ENCODE peak calls at places on chromosomes 13 and 19, in six cellular contexts. D is fibroblast of lung; P is colonic mucosa; H is heart left ventricle; G is CD8-positive, alpha-beta T cell; O is aorta. J is an unnamed sample.
A peak's percentile ranks its signal among the peaks of the same experiment; 100 is the strongest.

GRCh38 chr19:14138576-14139265 is 2.3 kb upstream of the ASF1B start:
- DNase-seq in H (no peak), D (peak; percentile 61), P (no peak), O (no peak), G (no peak), J (no peak)

GRCh38 chr19:21202865-21203494 is 61.1 kb downstream of the ZNF431 start:
- DNase-seq in H (no peak), O (no peak), P (no peak), G (no peak), D (peak; percentile 5), J (no peak)

GRCh38 chr13:98978280-98978679 is 416 bp upstream of the DOCK9 start:
- DNase-seq in H (no peak), O (no peak), D (peak; percentile 97), P (no peak), G (no peak), J (no peak)

GRCh38 chr13:33286143-33286542 is 588 bp upstream of the STARD13 start:
- DNase-seq in D (no peak), H (no peak), P (peak; percentile 45), O (no peak), G (no peak), J (no peak)

GRCh38 chr13:62626771-62627170 is 1211.1 kb upstream of the PCDH20 start:
- DNase-seq in P (no peak), H (no peak), D (no peak), G (no peak), O (no peak), J (no peak)

GRCh38 chr13:75544681-75545333 is 4.8 kb upstream of the UCHL3 start:
- DNase-seq in H (no peak), G (no peak), D (peak; percentile 85), O (no peak), P (no peak), J (no peak)

GRCh38 chr13:99477493-99477892 is 23.8 kb upstream of the TM9SF2 start:
- DNase-seq in G (no peak), P (no peak), O (no peak), H (no peak), D (no peak), J (no peak)

GRCh38 chr13:40101708-40102359 is 446.4 kb downstream of the COG6 start:
- DNase-seq in G (no peak), O (no peak), D (no peak), P (no peak), H (no peak), J (no peak)

GRCh38 chr13:35475960-35476943 is at the start of gene MAB21L1:
- DNase-seq in O (no peak), P (peak; percentile 25), H (peak; percentile 46), G (no peak), D (peak; percentile 63), J (peak; percentile 71)

GRCh38 chr19:5131866-5132561 is 163.1 kb downstream of the KDM4B start:
- DNase-seq in P (no peak), D (peak; percentile 19), O (no peak), H (no peak), G (peak; percentile 70), J (no peak)

GRCh38 chr13:50319603-50320296 is 304.5 kb downstream of the KCNRG start:
- DNase-seq in H (no peak), P (peak; percentile 38), D (peak; percentile 83), O (no peak), G (no peak), J (no peak)

DNA sequence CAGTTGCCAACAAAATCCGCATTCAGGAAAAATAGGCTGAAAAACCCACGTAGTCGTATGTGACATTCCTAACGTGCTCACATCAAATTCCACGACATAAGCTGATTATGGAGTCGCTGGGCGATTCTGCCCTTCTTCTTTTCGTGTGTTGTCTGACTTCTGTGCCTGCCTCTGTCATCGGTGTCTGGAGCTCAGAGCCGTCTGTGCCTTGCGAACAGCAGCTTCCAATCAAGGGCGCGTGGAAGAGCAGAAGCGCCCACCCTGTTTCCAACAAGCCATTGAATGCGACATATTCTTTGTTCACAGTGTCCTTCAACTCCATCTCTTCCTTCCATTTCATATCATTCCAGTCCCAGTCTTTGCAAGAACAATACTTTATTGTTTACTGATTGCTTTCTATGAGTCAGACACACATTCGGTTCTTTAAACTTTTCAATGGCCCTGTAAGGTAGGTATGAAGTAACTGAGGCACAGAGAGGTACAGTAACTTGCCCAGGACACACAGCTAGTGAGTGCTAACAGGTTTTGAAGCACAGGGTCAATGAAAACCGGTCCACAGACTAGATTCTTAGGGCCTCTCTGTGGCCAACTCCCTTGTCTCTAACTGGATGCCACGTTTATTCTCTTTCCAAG is 8.1 kb upstream of the ZNF507 start:
- DNase-seq in P (no peak), G (no peak), D (no peak), O (no peak), H (no peak), J (no peak)
- H3K27ac ChIP-seq in P (no peak overlapping the region), G (no peak overlapping the region), D (no peak overlapping the region), O (no peak overlapping the region), H (no peak overlapping the region), J (peak overlapping the region; percentile 14)

GRCh38 chr19:657611-658010 is 5.4 kb downstream of the RNF126 start:
- DNase-seq in P (no peak), O (no peak), H (peak; percentile 63), G (no peak), D (no peak), J (no peak)
- H3K36me3 ChIP-seq in P (peaks cover 10% of the 10 kb centered on the region), O (no peaks in the 10 kb centered on the region), H (peaks cover 7% of the 10 kb centered on the region), G (peaks cover 21% of the 10 kb centered on the region), D (peaks cover 13% of the 10 kb centered on the region), J (peaks cover 16% of the 10 kb centered on the region)

DNA sequence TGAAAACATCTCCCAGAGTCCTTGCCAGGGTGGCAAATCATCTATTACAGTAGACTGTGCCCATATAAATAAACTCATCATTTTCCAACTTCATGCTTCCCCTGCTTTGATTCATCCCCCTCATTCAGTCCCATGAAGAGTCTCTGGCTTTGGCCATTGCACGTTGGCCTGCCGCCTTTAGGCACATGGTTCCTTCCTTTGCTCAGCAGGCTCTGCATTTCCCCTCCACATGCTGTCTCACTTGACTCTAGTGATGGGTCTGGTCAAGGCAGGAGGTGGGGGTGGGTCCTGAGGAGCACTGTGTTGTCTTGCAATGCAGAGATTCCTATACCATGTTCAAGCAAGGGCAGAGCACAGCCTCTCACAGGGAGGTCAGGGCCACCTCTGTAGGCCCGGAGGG is 48.8 kb upstream of the ARGLU1 start:
- DNase-seq in D (no peak), G (no peak), O (no peak), P (peak; percentile 13), H (no peak), J (no peak)
- H3K27ac ChIP-seq in D (no peak overlapping the region), G (no peak overlapping the region), O (no peak overlapping the region), P (no peak overlapping the region), H (no peak overlapping the region), J (no peak overlapping the region)

GRCh38 chr19:2791440-2791839 is 6.1 kb downstream of the THOP1 start:
- DNase-seq in G (no peak), P (no peak), D (no peak), O (no peak), H (no peak), J (no peak)

GRCh38 chr19:2793126-2793525 is 7.8 kb downstream of the THOP1 start:
- DNase-seq in D (no peak), G (no peak), P (no peak), H (no peak), O (no peak), J (no peak)

GRCh38 chr19:2791876-2792275 is 6.6 kb downstream of the THOP1 start:
- DNase-seq in O (no peak), P (no peak), D (no peak), G (no peak), H (no peak), J (no peak)

GRCh38 chr19:2790194-2790556 is 4.9 kb downstream of the THOP1 start:
- DNase-seq in H (no peak), G (no peak), D (no peak), P (no peak), O (no peak), J (no peak)

DNA sequence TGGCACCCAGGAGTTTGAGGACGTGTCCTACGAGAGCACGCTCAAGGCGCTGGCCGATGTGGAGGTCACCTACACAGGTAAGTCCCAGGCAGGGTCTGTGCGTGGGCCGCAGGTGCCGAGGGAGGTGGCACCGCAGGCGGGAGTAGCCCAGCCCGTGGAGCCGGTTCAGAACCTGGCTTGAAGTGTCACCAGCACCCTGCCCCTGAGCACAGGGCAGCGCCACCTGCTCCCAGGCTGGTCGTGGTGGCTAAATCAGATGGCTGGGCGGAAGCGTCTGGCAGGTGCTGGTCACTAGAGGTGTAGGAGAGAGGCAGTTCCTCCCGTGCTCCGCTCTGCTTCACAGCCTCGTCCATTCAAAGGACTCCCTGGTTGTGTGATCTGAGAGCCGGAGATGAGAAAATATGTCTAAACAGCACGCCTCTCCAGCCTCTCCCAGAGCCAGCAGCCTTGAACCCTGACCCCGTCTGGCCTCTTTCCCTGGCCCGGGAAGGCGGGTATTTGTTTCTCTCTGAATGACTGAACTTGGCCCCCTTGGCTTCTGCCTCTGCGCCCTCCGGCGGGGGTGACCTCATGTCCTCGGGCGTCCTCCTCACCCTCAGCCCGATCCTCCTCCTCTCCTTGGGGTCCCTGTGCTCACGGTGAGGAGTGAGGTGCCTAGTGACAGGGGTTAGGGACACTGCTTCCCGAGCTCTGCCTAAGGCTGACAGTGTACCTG is 5.4 kb downstream of the THOP1 start:
- DNase-seq in D (no peak), G (no peak), P (no peak), H (no peak), O (no peak), J (no peak)
- H3K36me3 ChIP-seq in D (peaks cover 13% of the 10 kb centered on the region), G (no peaks in the 10 kb centered on the region), P (no peaks in the 10 kb centered on the region), H (peaks cover 24% of the 10 kb centered on the region), O (no peaks in the 10 kb centered on the region), J (peaks cover 34% of the 10 kb centered on the region)

GRCh38 chr19:11096210-11096841 is 7.1 kb downstream of the LDLR start:
- DNase-seq in G (peak; percentile 62), O (peak; percentile 74), P (no peak), H (peak; percentile 77), D (peak; percentile 77), J (peak; percentile 91)
- H3K27ac ChIP-seq in G (no peak overlapping the region), O (peak overlapping the region; percentile 39), P (peak overlapping the region; percentile 93), H (peak overlapping the region; percentile 94), D (peak overlapping the region; percentile 57), J (peak overlapping the region; percentile 97)

DNA sequence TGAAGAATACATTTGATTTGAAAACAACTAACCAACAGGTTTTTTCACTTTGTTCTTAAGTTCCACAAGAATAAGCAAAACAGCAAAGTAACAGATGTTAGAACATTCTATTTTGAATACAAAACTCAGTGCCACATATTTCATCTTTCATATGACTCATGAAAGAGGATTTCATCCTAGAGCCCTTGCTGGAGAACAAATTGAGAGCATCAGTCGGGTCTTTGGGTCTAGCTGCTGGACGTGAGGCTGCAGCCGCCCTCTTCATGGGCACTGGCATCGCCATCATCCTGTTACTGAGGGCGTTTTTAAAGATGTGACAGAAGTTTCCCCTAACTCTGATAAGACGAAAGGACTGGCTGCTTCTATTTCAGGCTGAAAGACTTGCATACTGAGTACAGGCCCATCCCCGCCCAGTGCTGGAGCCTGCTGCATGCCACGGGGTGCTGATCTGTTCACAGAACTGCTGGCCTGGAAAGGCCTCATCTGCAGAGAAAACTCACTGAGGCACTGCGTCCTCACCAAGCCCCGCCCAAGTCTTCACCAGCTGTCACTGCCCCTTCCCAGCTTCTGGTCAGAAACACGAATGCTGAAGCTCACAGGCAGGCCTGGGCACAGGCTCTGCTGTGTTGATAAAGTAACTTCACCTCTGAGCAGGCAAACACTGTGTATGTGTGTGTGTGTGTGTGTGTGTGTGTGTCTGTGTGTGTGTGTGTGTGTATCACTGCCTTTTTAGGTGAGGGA is 101.4 kb downstream of the TUBGCP3 start:
- DNase-seq in P (no peak), O (no peak), H (no peak), D (peak; percentile 5), G (no peak), J (no peak)
- H3K36me3 ChIP-seq in P (no peaks in the 10 kb centered on the region), O (peaks cover 4% of the 10 kb centered on the region), H (peaks cover 29% of the 10 kb centered on the region), D (peaks cover 2% of the 10 kb centered on the region), G (peaks cover 9% of the 10 kb centered on the region), J (peaks cover 4% of the 10 kb centered on the region)

GRCh38 chr19:29285187-29285687 is 72.3 kb upstream of the UQCRFS1 start:
- DNase-seq in O (no peak), D (no peak), G (no peak), P (no peak), H (no peak), J (no peak)
- H3K27ac ChIP-seq in O (no peak overlapping the region), D (no peak overlapping the region), G (no peak overlapping the region), P (no peak overlapping the region), H (no peak overlapping the region), J (no peak overlapping the region)